ENCODE peak calls at places on chromosome 10, in eight cellular contexts. Y is fibroblast of lung, R is A673, N is lung, D is right lobe of liver, I is kidney, A is neural progenitor cell, W is psoas muscle. E is an unnamed sample. For H3K4me1, the result is how much of the 10 kb centered on the place peaks cover.

GRCh38 chr10:49071221-49071761 is 44.0 kb downstream of the VSTM4 start:
- DNase-seq in R (no peak), W (no peak), I (peak), N (peak), A (no peak), D (no peak), Y (no peak), E (no peak)

GRCh38 chr10:104707602-104708160 is 66.6 kb downstream of the SORCS3 start:
- DNase-seq in I (no peak), W (no peak), Y (no peak), N (no peak), R (no peak), A (no peak), D (no peak), E (no peak)

GRCh38 chr10:14671383-14671782 is 103.3 kb downstream of the FAM107B start:
- DNase-seq in R (no peak), I (no peak), Y (no peak), D (no peak), W (no peak), N (no peak), A (peak), E (no peak)

GRCh38 chr10:132937861-132938260 is 4.5 kb downstream of the CFAP46 start:
- DNase-seq in W (no peak), N (no peak), Y (no peak), D (no peak), I (peak), A (no peak), R (no peak), E (no peak)

GRCh38 chr10:128263891-128264688 is 137.9 kb upstream of the MKI67 start:
- DNase-seq in I (no peak), N (peak), A (peak), Y (peak), R (peak), D (peak), W (peak), E (no peak)

GRCh38 chr10:110416776-110417732 is 80.7 kb upstream of the DUSP5 start:
- DNase-seq in W (no peak), N (peak), R (no peak), D (no peak), I (no peak), Y (no peak), A (no peak), E (no peak)

GRCh38 chr10:23186697-23187096 is 5.4 kb upstream of the PTF1A start:
- DNase-seq in N (no peak), A (no peak), D (no peak), I (no peak), W (no peak), R (no peak), Y (no peak), E (no peak)

GRCh38 chr10:132606031-132606491 is 68.5 kb downstream of the INPP5A start:
- DNase-seq in W (no peak), Y (no peak), N (no peak), I (peak), R (no peak), A (no peak), D (peak), E (peak)

GRCh38 chr10:18690541-18690940 is 31.3 kb downstream of the ARL5B start:
- DNase-seq in A (no peak), R (no peak), Y (no peak), D (no peak), W (no peak), N (no peak), I (no peak), E (no peak)

GRCh38 chr10:101165736-101166135 is 34.6 kb downstream of the TLX1 start:
- DNase-seq in D (no peak), Y (no peak), R (no peak), I (no peak), A (no peak), N (no peak), W (no peak), E (no peak)

GRCh38 chr10:35746004-35746403 is 103.9 kb upstream of the FZD8 start:
- DNase-seq in R (no peak), I (no peak), A (no peak), D (no peak), N (no peak), W (no peak), Y (no peak), E (no peak)

GRCh38 chr10:133456041-133456951 is 2.6 kb downstream of the SCART1 start:
- DNase-seq in W (no peak), N (peak), R (no peak), Y (no peak), I (peak), A (no peak), D (no peak), E (peak)

GRCh38 chr10:77850620-77851231 is 75.8 kb downstream of the DLG5 start:
- DNase-seq in D (no peak), N (no peak), R (no peak), W (no peak), A (no peak), I (no peak), Y (no peak), E (no peak)

GRCh38 chr10:128210215-128211063 is 84.2 kb upstream of the MKI67 start:
- DNase-seq in A (peak), D (peak), R (peak), Y (peak), N (peak), I (peak), W (peak), E (no peak)

GRCh38 chr10:127142141-127142540 is 54.2 kb downstream of the INSYN2A start:
- DNase-seq in W (no peak), N (no peak), D (no peak), Y (no peak), I (no peak), R (no peak), A (no peak), E (no peak)

GRCh38 chr10:6176691-6177231 is 26.0 kb upstream of the PFKFB3 start:
- DNase-seq in W (no peak), I (no peak), R (no peak), Y (no peak), D (no peak), A (no peak), N (no peak), E (no peak)

GRCh38 chr10:25682203-25682950 is 251.7 kb upstream of the MYO3A start:
- DNase-seq in Y (peak), A (peak), W (no peak), D (no peak), R (peak), I (no peak), N (no peak), E (no peak)

GRCh38 chr10:33143160-33143728 is 185.2 kb upstream of the ITGB1 start:
- DNase-seq in D (no peak), Y (peak), N (no peak), A (no peak), W (no peak), I (no peak), R (peak), E (no peak)

GRCh38 chr10:104580321-104580720 is 60.8 kb upstream of the SORCS3 start:
- DNase-seq in D (no peak), W (no peak), I (no peak), N (peak), R (no peak), Y (peak), A (no peak), E (no peak)

GRCh38 chr10:33612551-33612950 is 278.1 kb upstream of the NRP1 start:
- DNase-seq in D (no peak), R (no peak), I (no peak), Y (peak), N (no peak), W (no peak), A (no peak), E (no peak)

GRCh38 chr10:98411166-98411565 is 3.8 kb downstream of the PYROXD2 start:
- DNase-seq in W (no peak), R (no peak), I (no peak), A (no peak), Y (no peak), D (no peak), N (no peak), E (no peak)

GRCh38 chr10:50618624-50619023 is 5.1 kb downstream of the SGMS1 start:
- DNase-seq in A (no peak), D (no peak), R (no peak), N (no peak), W (no peak), Y (no peak), I (no peak), E (no peak)

GRCh38 chr10:30437039-30437781 is 3.2 kb downstream of the MAP3K8 start:
- DNase-seq in N (peak), W (no peak), R (peak), I (no peak), A (no peak), D (no peak), Y (peak), E (no peak)

GRCh38 chr10:37816290-37816689 is 41.1 kb downstream of the ZNF248 start:
- DNase-seq in A (no peak), R (no peak), I (no peak), Y (no peak), W (no peak), D (no peak), N (no peak), E (no peak)

GRCh38 chr10:117656385-117657367 is 114.1 kb downstream of the EMX2 start:
- DNase-seq in N (no peak), R (no peak), I (no peak), Y (no peak), A (no peak), D (no peak), W (no peak), E (no peak)

GRCh38 chr10:42690449-42691360 is 52.3 kb upstream of the ZNF33B start:
- DNase-seq in W (no peak), R (peak), A (no peak), D (no peak), Y (no peak), N (no peak), I (no peak), E (peak)

GRCh38 chr10:28578454-28578853 is 45.5 kb downstream of the WAC start:
- DNase-seq in D (no peak), Y (no peak), N (no peak), W (no peak), A (no peak), R (no peak), I (no peak), E (no peak)

GRCh38 chr10:28580825-28581224 is 47.9 kb downstream of the WAC start:
- DNase-seq in N (no peak), R (no peak), D (no peak), Y (no peak), W (no peak), I (no peak), A (no peak), E (no peak)

GRCh38 chr10:28585076-28585475 is 52.2 kb downstream of the WAC start:
- DNase-seq in A (no peak), I (no peak), N (no peak), D (no peak), W (no peak), R (no peak), Y (no peak), E (no peak)

GRCh38 chr10:28586176-28586575 is 53.3 kb downstream of the WAC start:
- DNase-seq in A (no peak), W (no peak), R (no peak), D (no peak), I (no peak), Y (no peak), N (no peak), E (no peak)

DNA sequence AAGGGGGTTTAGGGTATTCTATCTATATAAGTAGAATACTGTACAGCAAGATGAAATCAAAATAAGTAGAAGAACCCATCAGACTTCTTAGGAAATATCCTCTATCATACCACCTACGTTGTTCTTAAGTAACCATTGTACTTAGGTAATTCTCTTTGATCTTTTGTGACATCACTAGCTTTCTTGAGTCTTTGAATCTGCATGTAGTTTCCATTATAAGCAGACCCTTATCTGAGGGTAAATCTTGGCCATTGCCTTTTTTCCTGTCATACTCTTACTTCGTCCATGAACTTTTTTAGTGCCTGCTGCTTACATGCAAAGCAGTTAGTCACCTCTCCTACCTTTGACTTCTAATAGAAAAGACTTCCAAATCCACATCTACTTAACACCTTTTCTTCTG is 49.0 kb downstream of the WAC start:
- DNase-seq in R (no peak), Y (no peak), N (no peak), I (no peak), W (no peak), A (no peak), D (no peak), E (no peak)
- H3K4me3 ChIP-seq in R (no peak), Y (no peak), N (no peak), I (no peak), W (no peak), A (no peak), D (no peak), E (no peak)

DNA sequence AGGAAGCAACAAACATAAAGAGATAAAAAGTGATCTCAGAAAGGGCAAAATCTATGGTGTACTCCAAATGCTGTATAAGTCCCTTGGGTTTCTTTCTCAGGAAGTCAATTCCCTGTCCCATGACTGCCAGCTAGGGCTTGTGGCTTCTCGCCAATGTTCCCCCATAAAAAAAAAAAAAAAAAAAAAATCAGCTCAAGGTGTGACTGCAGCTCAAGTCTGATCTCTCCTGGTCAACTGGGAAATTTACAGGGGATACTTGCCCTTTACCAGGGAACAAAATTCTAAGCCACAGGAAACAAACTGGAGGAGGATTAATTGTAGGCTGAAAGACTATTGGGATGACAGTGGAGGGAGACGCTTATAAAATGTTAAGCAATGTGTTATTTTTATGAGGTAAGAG is 76.0 kb downstream of the PCGF5 start:
- DNase-seq in W (no peak), I (no peak), R (peak), N (no peak), A (peak), Y (peak), D (no peak), E (no peak)
- TF ChIP-seq CTCF in W (no peak), I (no peak), R (peak), N (no peak), A (peak), Y (peak), D (no peak), E (peak)

GRCh38 chr10:72158174-72158573 is 57.6 kb upstream of the ANAPC16 start:
- DNase-seq in D (no peak), Y (no peak), A (peak), R (peak), I (no peak), W (no peak), N (no peak), E (no peak)

GRCh38 chr10:72152286-72152685 is 63.5 kb upstream of the ANAPC16 start:
- DNase-seq in I (no peak), D (no peak), R (no peak), N (no peak), Y (no peak), A (no peak), W (no peak), E (no peak)

GRCh38 chr10:72156223-72156622 is 59.6 kb upstream of the ANAPC16 start:
- DNase-seq in W (no peak), D (no peak), Y (no peak), N (no peak), I (no peak), A (no peak), R (no peak), E (no peak)
- H3K4me1 ChIP-seq in W (under half), D (under half), Y (under half), N (under half), I (under half), A (under half), R (under half), E (under half)

GRCh38 chr10:11173062-11173461 is 155.4 kb downstream of the CELF2 start:
- DNase-seq in R (no peak), A (no peak), W (no peak), N (no peak), D (no peak), Y (no peak), I (no peak), E (no peak)
- H3K4me3 ChIP-seq in R (no peak), A (no peak), W (no peak), N (no peak), D (no peak), Y (no peak), I (no peak), E (no peak)

GRCh38 chr10:53840668-53841067 is 960.4 kb downstream of the PCDH15 start:
- DNase-seq in N (no peak), I (no peak), R (no peak), D (no peak), W (no peak), Y (no peak), A (no peak), E (no peak)

GRCh38 chr10:53843691-53844362 is 957.2 kb downstream of the PCDH15 start:
- DNase-seq in N (no peak), Y (peak), W (no peak), R (no peak), A (no peak), I (no peak), D (no peak), E (no peak)

GRCh38 chr10:53841746-53842145 is 959.3 kb downstream of the PCDH15 start:
- DNase-seq in D (no peak), A (no peak), R (no peak), I (no peak), N (no peak), Y (no peak), W (no peak), E (no peak)

GRCh38 chr10:53836638-53837037 is 964.4 kb downstream of the PCDH15 start:
- DNase-seq in N (no peak), Y (peak), A (no peak), R (no peak), I (no peak), W (no peak), D (no peak), E (no peak)

DNA sequence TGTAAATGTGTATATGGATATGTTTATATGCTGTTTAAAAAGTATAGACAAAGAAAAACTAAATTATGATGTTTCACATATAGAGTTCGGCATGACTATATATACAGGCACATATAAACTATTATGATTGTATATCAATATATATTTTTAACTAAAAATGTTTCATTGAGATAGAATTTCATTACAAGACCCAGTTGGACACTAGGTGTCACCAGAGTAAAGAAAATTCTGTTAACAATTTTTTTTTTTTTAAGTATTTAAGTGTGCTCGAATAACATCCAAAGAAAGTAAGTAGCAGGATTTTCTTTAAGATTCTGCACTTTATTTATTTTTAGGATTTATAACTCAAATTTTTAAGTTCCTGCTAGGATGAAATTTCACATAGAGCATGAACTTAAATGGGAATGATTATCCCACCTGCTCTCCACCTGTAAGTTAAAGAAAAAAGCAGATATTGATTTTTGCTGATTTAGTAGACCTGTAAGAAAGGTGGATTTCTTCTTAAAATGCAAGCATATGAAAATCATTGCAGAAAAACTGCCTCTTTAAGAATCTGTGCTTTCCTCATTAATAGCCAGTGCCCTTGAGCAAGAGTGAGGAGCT is 961.5 kb downstream of the PCDH15 start:
- DNase-seq in A (peak), Y (peak), W (no peak), N (no peak), I (no peak), D (no peak), R (peak), E (no peak)
- TF ChIP-seq CTCF in A (peak), Y (peak), W (peak), N (no peak), I (peak), D (peak), R (peak), E (peak)

GRCh38 chr10:124071141-124071540 is 22.3 kb downstream of the CHST15 start:
- DNase-seq in I (no peak), R (no peak), W (no peak), N (no peak), A (no peak), Y (no peak), D (no peak), E (no peak)
- H3K4me1 ChIP-seq in I (under half), R (under half), W (under half), N (under half), A (under half), Y (under half), D (under half), E (under half)

DNA sequence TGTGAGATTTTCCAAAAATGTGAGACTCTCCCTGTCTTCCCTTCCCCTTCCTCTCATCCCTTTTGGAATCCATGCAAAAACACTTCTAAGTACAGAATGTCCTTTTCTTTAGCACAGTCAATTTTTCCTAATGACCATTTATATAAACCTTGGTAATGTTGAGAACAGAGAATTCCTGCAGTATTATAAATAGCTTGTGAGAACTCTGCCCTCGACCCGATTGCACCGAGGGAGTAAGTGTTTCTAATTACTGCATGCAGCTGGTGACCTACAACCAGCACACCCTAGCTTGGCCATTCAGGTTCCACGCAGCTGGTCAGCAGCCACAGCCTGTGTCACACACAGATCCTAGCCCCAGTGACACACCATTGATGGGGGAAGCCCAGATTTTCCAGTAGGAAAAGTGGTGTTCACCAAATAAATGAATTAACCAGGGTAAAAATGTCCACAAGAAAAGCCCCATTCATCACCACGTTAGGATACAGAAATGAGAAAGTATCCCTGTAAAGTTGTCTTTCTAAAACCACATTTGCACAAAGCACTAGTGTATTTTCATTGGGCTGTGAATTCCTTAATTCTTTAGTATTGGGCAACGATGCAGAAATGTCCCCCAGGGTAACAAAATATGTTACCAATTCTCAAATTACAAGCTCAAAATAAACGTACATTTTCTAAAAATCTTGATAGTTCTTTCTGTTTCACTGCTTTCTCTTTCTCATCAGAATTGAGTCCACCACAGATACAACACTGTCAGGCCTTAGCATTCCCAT is 499.0 kb upstream of the KLF6 start:
- DNase-seq in R (no peak), N (peak), I (peak), W (peak), D (no peak), A (no peak), Y (peak), E (no peak)
- H3K4me3 ChIP-seq in R (no peak), N (no peak), I (no peak), W (no peak), D (no peak), A (no peak), Y (no peak), E (no peak)

GRCh38 chr10:79608505-79609375 is 2.0 kb upstream of the SFTPA1 start:
- DNase-seq in W (no peak), I (no peak), D (no peak), R (peak), Y (peak), A (peak), N (no peak), E (no peak)
- TF ChIP-seq CTCF in W (peak), I (peak), D (peak), R (peak), Y (peak), A (peak), N (peak), E (peak)

E was measured in RWPE2.